ENCODE peak calls at places on chromosomes 6 and 20, in five cellular contexts. One of them, this sample, is unnamed.

GRCh38 chr6:99422912-99423311 is 2.2 kb downstream of the PNISR start:
- DNase-seq in NCI-H1105: no peak
- DNase-seq in NCI-H2081: no peak
- DNase-seq in left colon: no peak
- DNase-seq in stimulated activated CD4-positive, alpha-beta T cell treated with anti-CD3 and anti-CD28 coated beads, Interleukin-12 subunit alpha, Interleukin-12 subunit beta, amount 100 ng/mL, for 4 hours: no peak
- DNase-seq in this sample: no peak

GRCh38 chr20:43751167-43752050 is 24.6 kb upstream of the GTSF1L start:
- DNase-seq in NCI-H1105: no peak
- DNase-seq in NCI-H2081: no peak
- DNase-seq in left colon: peak; percentile 46
- DNase-seq in stimulated activated CD4-positive, alpha-beta T cell treated with anti-CD3 and anti-CD28 coated beads, Interleukin-12 subunit alpha, Interleukin-12 subunit beta, amount 100 ng/mL, for 4 hours: peak; percentile 46
- DNase-seq in this sample: no peak

GRCh38 chr20:24684421-24684871 is 215.0 kb downstream of the SYNDIG1 start:
- DNase-seq in NCI-H1105: no peak
- DNase-seq in NCI-H2081: no peak
- DNase-seq in left colon: no peak
- DNase-seq in stimulated activated CD4-positive, alpha-beta T cell treated with anti-CD3 and anti-CD28 coated beads, Interleukin-12 subunit alpha, Interleukin-12 subunit beta, amount 100 ng/mL, for 4 hours: no peak
- DNase-seq in this sample: no peak

GRCh38 chr6:89895273-89895874 is 1.1 kb downstream of the GJA10 start:
- DNase-seq in NCI-H1105: no peak
- DNase-seq in NCI-H2081: no peak
- DNase-seq in left colon: no peak
- DNase-seq in stimulated activated CD4-positive, alpha-beta T cell treated with anti-CD3 and anti-CD28 coated beads, Interleukin-12 subunit alpha, Interleukin-12 subunit beta, amount 100 ng/mL, for 4 hours: no peak
- DNase-seq in this sample: no peak

GRCh38 chr6:10000461-10000992 is 414.3 kb downstream of the TFAP2A start:
- DNase-seq in NCI-H1105: no peak
- DNase-seq in NCI-H2081: no peak
- DNase-seq in left colon: no peak
- DNase-seq in stimulated activated CD4-positive, alpha-beta T cell treated with anti-CD3 and anti-CD28 coated beads, Interleukin-12 subunit alpha, Interleukin-12 subunit beta, amount 100 ng/mL, for 4 hours: no peak
- DNase-seq in this sample: no peak

GRCh38 chr6:127032971-127033370 is 85.5 kb upstream of the RSPO3 start:
- DNase-seq in NCI-H1105: no peak
- DNase-seq in NCI-H2081: no peak
- DNase-seq in left colon: no peak
- DNase-seq in stimulated activated CD4-positive, alpha-beta T cell treated with anti-CD3 and anti-CD28 coated beads, Interleukin-12 subunit alpha, Interleukin-12 subunit beta, amount 100 ng/mL, for 4 hours: no peak
- DNase-seq in this sample: no peak

GRCh38 chr6:107956586-107957164 is 1.3 kb downstream of the SEC63 start:
- DNase-seq in NCI-H1105: no peak
- DNase-seq in NCI-H2081: no peak
- DNase-seq in left colon: no peak
- DNase-seq in stimulated activated CD4-positive, alpha-beta T cell treated with anti-CD3 and anti-CD28 coated beads, Interleukin-12 subunit alpha, Interleukin-12 subunit beta, amount 100 ng/mL, for 4 hours: no peak
- DNase-seq in this sample: no peak

GRCh38 chr6:116390571-116390970 is 19.8 kb downstream of the DSE start:
- DNase-seq in NCI-H1105: no peak
- DNase-seq in NCI-H2081: no peak
- DNase-seq in left colon: no peak
- DNase-seq in stimulated activated CD4-positive, alpha-beta T cell treated with anti-CD3 and anti-CD28 coated beads, Interleukin-12 subunit alpha, Interleukin-12 subunit beta, amount 100 ng/mL, for 4 hours: no peak
- DNase-seq in this sample: no peak

GRCh38 chr6:100112855-100113508 is 119.0 kb upstream of the MCHR2 start:
- DNase-seq in NCI-H1105: no peak
- DNase-seq in NCI-H2081: no peak
- DNase-seq in left colon: no peak
- DNase-seq in stimulated activated CD4-positive, alpha-beta T cell treated with anti-CD3 and anti-CD28 coated beads, Interleukin-12 subunit alpha, Interleukin-12 subunit beta, amount 100 ng/mL, for 4 hours: no peak
- DNase-seq in this sample: no peak

GRCh38 chr6:34536251-34536958 is 19.7 kb downstream of the SPDEF start:
- DNase-seq in NCI-H1105: no peak
- DNase-seq in NCI-H2081: peak; percentile 75
- DNase-seq in left colon: peak; percentile 73
- DNase-seq in stimulated activated CD4-positive, alpha-beta T cell treated with anti-CD3 and anti-CD28 coated beads, Interleukin-12 subunit alpha, Interleukin-12 subunit beta, amount 100 ng/mL, for 4 hours: no peak
- DNase-seq in this sample: peak; percentile 85